ENCODE peak calls at places on chromosomes 12 and 14, in seven cellular contexts. X is H4; U is 8988T; V is stimulated activated CD8-positive, alpha-beta memory T cell treated with anti-CD3 and anti-CD28 coated beads, Interleukin-7, amount 100 ng/mL, for 24 hours; F is mesothelial cell of epicardium; Q is GM12891; W is HTR-8/SVneo. O is an unnamed sample.

GRCh38 chr14:69484444-69485113 is at the start of gene PLEKHD1:
- DNase-seq in X (no peak), U (peak), V (no peak), F (no peak), Q (no peak), W (peak), O (peak)

GRCh38 chr12:113244015-113244983 is 23.0 kb downstream of the TPCN1 start:
- DNase-seq in X (peak), U (no peak), V (no peak), F (no peak), Q (no peak), W (no peak), O (no peak)

GRCh38 chr12:48132826-48133225 is 13.7 kb downstream of the PFKM start:
- DNase-seq in X (no peak), U (no peak), V (no peak), F (no peak), Q (no peak), W (no peak), O (no peak)

GRCh38 chr14:100537701-100538565 is 49.3 kb downstream of the BEGAIN start:
- DNase-seq in X (no peak), U (peak), V (no peak), F (peak), Q (peak), W (no peak), O (no peak)

GRCh38 chr12:85662209-85662607 is 174.0 kb downstream of the RASSF9 start:
- DNase-seq in X (no peak), U (no peak), V (no peak), F (no peak), Q (no peak), W (no peak), O (no peak)

GRCh38 chr12:10214877-10215267 is 2.2 kb downstream of the GABARAPL1 start:
- DNase-seq in X (no peak), U (no peak), V (no peak), F (no peak), Q (no peak), W (no peak), O (no peak)

GRCh38 chr14:50839048-50839447 is 8.1 kb upstream of the NIN start:
- DNase-seq in X (no peak), U (no peak), V (no peak), F (no peak), Q (no peak), W (no peak), O (no peak)

GRCh38 chr12:52873832-52874572 is 25.2 kb upstream of the KRT78 start:
- DNase-seq in X (peak), U (peak), V (no peak), F (peak), Q (peak), W (peak), O (no peak)

GRCh38 chr14:64968167-64968566 is 4.0 kb downstream of the RAB15 start:
- DNase-seq in X (no peak), U (no peak), V (no peak), F (no peak), Q (no peak), W (no peak), O (no peak)

GRCh38 chr14:76133103-76133502 is 18.6 kb upstream of the GPATCH2L start:
- DNase-seq in X (no peak), U (no peak), V (no peak), F (no peak), Q (no peak), W (peak), O (no peak)

GRCh38 chr12:28777603-28778365 is 371.3 kb upstream of the FAR2 start:
- DNase-seq in X (no peak), U (no peak), V (no peak), F (no peak), Q (no peak), W (no peak), O (no peak)

GRCh38 chr12:90061834-90062233 is 353.2 kb upstream of the ATP2B1 start:
- DNase-seq in X (no peak), U (no peak), V (no peak), F (no peak), Q (no peak), W (no peak), O (no peak)

GRCh38 chr14:99603471-99603933 is 505 bp downstream of the CCDC85C start:
- DNase-seq in X (peak), U (peak), V (peak), F (no peak), Q (no peak), W (no peak), O (no peak)

GRCh38 chr14:93025055-93025454 is 90.7 kb downstream of the ITPK1 start:
- DNase-seq in X (no peak), U (no peak), V (no peak), F (no peak), Q (no peak), W (no peak), O (no peak)

GRCh38 chr12:112559784-112560183 is 141.0 kb downstream of the PTPN11 start:
- DNase-seq in X (no peak), U (no peak), V (no peak), F (no peak), Q (no peak), W (no peak), O (no peak)

O was measured in NT2/D1.